ENCODE peak calls at places on chromosomes 1 and 21, in nine cellular contexts. One of them, this sample, is unnamed.

GRCh38 chr1:236392182-236392581 is 1.9 kb upstream of the EDARADD start:
- DNase-seq in T follicular helper cell: no peak
- DNase-seq in lower lobe of right lung: no peak
- DNase-seq in HFFc6: no peak
- DNase-seq in stromal cell of bone marrow: no peak
- DNase-seq in HEK293T: no peak
- DNase-seq in stimulated activated CD8-positive, alpha-beta memory T cell treated with anti-CD3 and anti-CD28 coated beads, Interleukin-4, amount 100 ng/mL, for 24 hours: no peak
- DNase-seq in substantia nigra: no peak
- DNase-seq in HT1080: no peak
- DNase-seq in this sample: no peak

GRCh38 chr1:214440219-214440965 is 111.0 kb downstream of the PTPN14 start:
- DNase-seq in stromal cell of bone marrow: no peak
- DNase-seq in HT1080: no peak
- DNase-seq in T follicular helper cell: no peak
- DNase-seq in HEK293T: no peak
- DNase-seq in stimulated activated CD8-positive, alpha-beta memory T cell treated with anti-CD3 and anti-CD28 coated beads, Interleukin-4, amount 100 ng/mL, for 24 hours: no peak
- DNase-seq in lower lobe of right lung: no peak
- DNase-seq in substantia nigra: no peak
- DNase-seq in HFFc6: no peak
- DNase-seq in this sample: no peak

GRCh38 chr21:42352433-42353095 is 1.8 kb upstream of the TFF2 start:
- DNase-seq in lower lobe of right lung: no peak
- DNase-seq in HT1080: peak; percentile 5
- DNase-seq in substantia nigra: no peak
- DNase-seq in stimulated activated CD8-positive, alpha-beta memory T cell treated with anti-CD3 and anti-CD28 coated beads, Interleukin-4, amount 100 ng/mL, for 24 hours: no peak
- DNase-seq in HFFc6: no peak
- DNase-seq in stromal cell of bone marrow: no peak
- DNase-seq in T follicular helper cell: no peak
- DNase-seq in HEK293T: no peak
- DNase-seq in this sample: peak; percentile 25

GRCh38 chr1:1021860-1022259 is 1.9 kb downstream of the AGRN start:
- DNase-seq in HEK293T: no peak
- DNase-seq in lower lobe of right lung: no peak
- DNase-seq in HFFc6: peak; percentile 75
- DNase-seq in stromal cell of bone marrow: no peak
- DNase-seq in T follicular helper cell: no peak
- DNase-seq in stimulated activated CD8-positive, alpha-beta memory T cell treated with anti-CD3 and anti-CD28 coated beads, Interleukin-4, amount 100 ng/mL, for 24 hours: no peak
- DNase-seq in HT1080: peak; percentile 89
- DNase-seq in substantia nigra: no peak
- DNase-seq in this sample: no peak

GRCh38 chr1:204124639-204125038 is 27.2 kb downstream of the ETNK2 start:
- DNase-seq in HT1080: no peak
- DNase-seq in stimulated activated CD8-positive, alpha-beta memory T cell treated with anti-CD3 and anti-CD28 coated beads, Interleukin-4, amount 100 ng/mL, for 24 hours: no peak
- DNase-seq in lower lobe of right lung: no peak
- DNase-seq in substantia nigra: no peak
- DNase-seq in HEK293T: no peak
- DNase-seq in T follicular helper cell: no peak
- DNase-seq in stromal cell of bone marrow: no peak
- DNase-seq in HFFc6: no peak
- DNase-seq in this sample: no peak

GRCh38 chr21:15421947-15422346 is 307.8 kb upstream of the USP25 start:
- DNase-seq in stromal cell of bone marrow: no peak
- DNase-seq in lower lobe of right lung: no peak
- DNase-seq in substantia nigra: no peak
- DNase-seq in HFFc6: no peak
- DNase-seq in stimulated activated CD8-positive, alpha-beta memory T cell treated with anti-CD3 and anti-CD28 coated beads, Interleukin-4, amount 100 ng/mL, for 24 hours: no peak
- DNase-seq in T follicular helper cell: no peak
- DNase-seq in HT1080: no peak
- DNase-seq in HEK293T: no peak
- DNase-seq in this sample: no peak

GRCh38 chr1:5713101-5713820 is 279.0 kb downstream of the NPHP4 start:
- DNase-seq in lower lobe of right lung: peak; percentile 23
- DNase-seq in stimulated activated CD8-positive, alpha-beta memory T cell treated with anti-CD3 and anti-CD28 coated beads, Interleukin-4, amount 100 ng/mL, for 24 hours: no peak
- DNase-seq in substantia nigra: no peak
- DNase-seq in T follicular helper cell: no peak
- DNase-seq in HEK293T: no peak
- DNase-seq in HFFc6: no peak
- DNase-seq in stromal cell of bone marrow: no peak
- DNase-seq in HT1080: no peak
- DNase-seq in this sample: peak; percentile 10

GRCh38 chr1:59041878-59042277 is 255.0 kb upstream of the FGGY start:
- DNase-seq in HT1080: no peak
- DNase-seq in lower lobe of right lung: no peak
- DNase-seq in substantia nigra: no peak
- DNase-seq in stromal cell of bone marrow: no peak
- DNase-seq in T follicular helper cell: no peak
- DNase-seq in HFFc6: no peak
- DNase-seq in stimulated activated CD8-positive, alpha-beta memory T cell treated with anti-CD3 and anti-CD28 coated beads, Interleukin-4, amount 100 ng/mL, for 24 hours: no peak
- DNase-seq in HEK293T: no peak
- DNase-seq in this sample: no peak

GRCh38 chr1:193346085-193346484 is 159.7 kb upstream of the B3GALT2 start:
- DNase-seq in T follicular helper cell: no peak
- DNase-seq in HT1080: no peak
- DNase-seq in lower lobe of right lung: no peak
- DNase-seq in HFFc6: no peak
- DNase-seq in stimulated activated CD8-positive, alpha-beta memory T cell treated with anti-CD3 and anti-CD28 coated beads, Interleukin-4, amount 100 ng/mL, for 24 hours: no peak
- DNase-seq in stromal cell of bone marrow: no peak
- DNase-seq in HEK293T: no peak
- DNase-seq in substantia nigra: no peak
- DNase-seq in this sample: no peak

GRCh38 chr1:81733465-81733864 is 67.3 kb upstream of the ADGRL2 start:
- DNase-seq in HEK293T: no peak
- DNase-seq in T follicular helper cell: no peak
- DNase-seq in stromal cell of bone marrow: no peak
- DNase-seq in HT1080: no peak
- DNase-seq in lower lobe of right lung: no peak
- DNase-seq in substantia nigra: no peak
- DNase-seq in stimulated activated CD8-positive, alpha-beta memory T cell treated with anti-CD3 and anti-CD28 coated beads, Interleukin-4, amount 100 ng/mL, for 24 hours: no peak
- DNase-seq in HFFc6: no peak
- DNase-seq in this sample: no peak

GRCh38 chr1:70353641-70354331 is 736 bp downstream of the ANKRD13C start:
- DNase-seq in substantia nigra: no peak
- DNase-seq in lower lobe of right lung: no peak
- DNase-seq in HFFc6: peak; percentile 79
- DNase-seq in HT1080: peak; percentile 67
- DNase-seq in stromal cell of bone marrow: no peak
- DNase-seq in stimulated activated CD8-positive, alpha-beta memory T cell treated with anti-CD3 and anti-CD28 coated beads, Interleukin-4, amount 100 ng/mL, for 24 hours: peak; percentile 7
- DNase-seq in T follicular helper cell: peak; percentile 6
- DNase-seq in HEK293T: peak; percentile 47
- DNase-seq in this sample: no peak

GRCh38 chr21:39336457-39337008 is 12.4 kb downstream of the HMGN1 start:
- DNase-seq in lower lobe of right lung: no peak
- DNase-seq in T follicular helper cell: no peak
- DNase-seq in HEK293T: no peak
- DNase-seq in HT1080: no peak
- DNase-seq in stimulated activated CD8-positive, alpha-beta memory T cell treated with anti-CD3 and anti-CD28 coated beads, Interleukin-4, amount 100 ng/mL, for 24 hours: no peak
- DNase-seq in substantia nigra: no peak
- DNase-seq in stromal cell of bone marrow: no peak
- DNase-seq in HFFc6: no peak
- DNase-seq in this sample: no peak

GRCh38 chr1:209835782-209836298 is 8.1 kb downstream of the UTP25 start:
- DNase-seq in lower lobe of right lung: no peak
- DNase-seq in HEK293T: no peak
- DNase-seq in stromal cell of bone marrow: peak; percentile 68
- DNase-seq in T follicular helper cell: no peak
- DNase-seq in HFFc6: peak; percentile 57
- DNase-seq in substantia nigra: no peak
- DNase-seq in stimulated activated CD8-positive, alpha-beta memory T cell treated with anti-CD3 and anti-CD28 coated beads, Interleukin-4, amount 100 ng/mL, for 24 hours: no peak
- DNase-seq in HT1080: peak; percentile 47
- DNase-seq in this sample: no peak

GRCh38 chr1:161307892-161308638 is 1.7 kb downstream of the MPZ start:
- DNase-seq in substantia nigra: no peak
- DNase-seq in stromal cell of bone marrow: no peak
- DNase-seq in HT1080: no peak
- DNase-seq in T follicular helper cell: no peak
- DNase-seq in lower lobe of right lung: no peak
- DNase-seq in HEK293T: no peak
- DNase-seq in stimulated activated CD8-positive, alpha-beta memory T cell treated with anti-CD3 and anti-CD28 coated beads, Interleukin-4, amount 100 ng/mL, for 24 hours: no peak
- DNase-seq in HFFc6: no peak
- DNase-seq in this sample: no peak

GRCh38 chr1:33649759-33650158 is 177.3 kb downstream of the ZSCAN20 start:
- DNase-seq in HFFc6: no peak
- DNase-seq in HT1080: no peak
- DNase-seq in HEK293T: no peak
- DNase-seq in stimulated activated CD8-positive, alpha-beta memory T cell treated with anti-CD3 and anti-CD28 coated beads, Interleukin-4, amount 100 ng/mL, for 24 hours: no peak
- DNase-seq in substantia nigra: no peak
- DNase-seq in T follicular helper cell: no peak
- DNase-seq in lower lobe of right lung: no peak
- DNase-seq in stromal cell of bone marrow: no peak
- DNase-seq in this sample: no peak

GRCh38 chr1:61445269-61445825 is 279.6 kb downstream of the TM2D1 start:
- DNase-seq in stimulated activated CD8-positive, alpha-beta memory T cell treated with anti-CD3 and anti-CD28 coated beads, Interleukin-4, amount 100 ng/mL, for 24 hours: no peak
- DNase-seq in substantia nigra: no peak
- DNase-seq in stromal cell of bone marrow: no peak
- DNase-seq in HT1080: no peak
- DNase-seq in HEK293T: no peak
- DNase-seq in T follicular helper cell: no peak
- DNase-seq in lower lobe of right lung: no peak
- DNase-seq in HFFc6: no peak
- DNase-seq in this sample: no peak

GRCh38 chr21:36087362-36088138 is 17.7 kb downstream of the CBR1 start:
- DNase-seq in T follicular helper cell: no peak
- DNase-seq in stromal cell of bone marrow: no peak
- DNase-seq in HT1080: peak; percentile 7
- DNase-seq in HEK293T: no peak
- DNase-seq in HFFc6: peak; percentile 10
- DNase-seq in stimulated activated CD8-positive, alpha-beta memory T cell treated with anti-CD3 and anti-CD28 coated beads, Interleukin-4, amount 100 ng/mL, for 24 hours: no peak
- DNase-seq in lower lobe of right lung: no peak
- DNase-seq in substantia nigra: peak; percentile 82
- DNase-seq in this sample: no peak

GRCh38 chr1:58929667-58930325 is 145.9 kb upstream of the JUN start:
- DNase-seq in substantia nigra: no peak
- DNase-seq in stromal cell of bone marrow: no peak
- DNase-seq in T follicular helper cell: peak; percentile 34
- DNase-seq in stimulated activated CD8-positive, alpha-beta memory T cell treated with anti-CD3 and anti-CD28 coated beads, Interleukin-4, amount 100 ng/mL, for 24 hours: peak; percentile 68
- DNase-seq in lower lobe of right lung: no peak
- DNase-seq in HEK293T: no peak
- DNase-seq in HFFc6: no peak
- DNase-seq in HT1080: peak; percentile 56
- DNase-seq in this sample: peak; percentile 66

GRCh38 chr1:39812913-39813312 is 24.2 kb upstream of the BMP8B start:
- DNase-seq in T follicular helper cell: no peak
- DNase-seq in stimulated activated CD8-positive, alpha-beta memory T cell treated with anti-CD3 and anti-CD28 coated beads, Interleukin-4, amount 100 ng/mL, for 24 hours: no peak
- DNase-seq in HT1080: no peak
- DNase-seq in lower lobe of right lung: no peak
- DNase-seq in substantia nigra: no peak
- DNase-seq in stromal cell of bone marrow: no peak
- DNase-seq in HFFc6: no peak
- DNase-seq in HEK293T: no peak
- DNase-seq in this sample: no peak

This sample was measured in stomach.